ENCODE peak calls at places on chromosomes 6 and 20, in seven cellular contexts. O is DND-41, H is fibroblast of lung, M is mammary epithelial cell, V is hepatocyte, B is neural progenitor cell, S is SK-N-SH. P is an unnamed sample.

GRCh38 chr6:149266659-149267058 is 50.9 kb upstream of the TAB2 start:
- DNase-seq in S (no peak), V (no peak), M (no peak), B (no peak), O (no peak), H (no peak), P (no peak)

GRCh38 chr6:44508646-44509045 is 121.1 kb downstream of the CDC5L start:
- DNase-seq in S (no peak), M (peak), V (no peak), B (no peak), H (peak), O (no peak), P (peak)

GRCh38 chr6:70108230-70108629 is 194.7 kb downstream of the COL9A1 start:
- DNase-seq in B (peak), O (no peak), H (peak), V (peak), M (peak), S (peak), P (peak)

GRCh38 chr20:51424270-51425041 is 118.1 kb downstream of the NFATC2 start:
- DNase-seq in S (no peak), M (no peak), V (no peak), O (no peak), B (no peak), H (no peak), P (no peak)

GRCh38 chr6:6803180-6803978 is 214.9 kb downstream of the LY86 start:
- DNase-seq in V (peak), S (no peak), B (no peak), H (no peak), M (peak), O (no peak), P (no peak)

GRCh38 chr6:47247227-47247797 is 62.4 kb downstream of the TNFRSF21 start:
- DNase-seq in H (no peak), B (no peak), O (peak), V (no peak), M (no peak), S (peak), P (no peak)

GRCh38 chr6:151482290-151482689 is 11.5 kb upstream of the CCDC170 start:
- DNase-seq in M (no peak), B (no peak), O (no peak), V (peak), H (peak), S (no peak), P (peak)

GRCh38 chr6:156262014-156262413 is 515.2 kb upstream of the ARID1B start:
- DNase-seq in O (no peak), S (peak), V (peak), M (no peak), H (no peak), B (no peak), P (no peak)

GRCh38 chr20:45049438-45049837 is 51.5 kb downstream of the KCNS1 start:
- DNase-seq in B (no peak), V (no peak), O (no peak), S (no peak), H (no peak), M (no peak), P (no peak)

GRCh38 chr20:17969276-17969883 is 562 bp downstream of the MGME1 start:
- DNase-seq in V (peak), S (peak), H (no peak), B (peak), O (peak), M (peak), P (no peak)

GRCh38 chr6:88709819-88710246 is 253.6 kb downstream of the RNGTT start:
- DNase-seq in S (no peak), H (no peak), O (no peak), V (peak), M (no peak), B (no peak), P (no peak)

GRCh38 chr20:45406260-45407066 is 1.6 kb upstream of the DBNDD2 start:
- DNase-seq in O (peak), B (peak), V (peak), H (peak), S (peak), M (peak), P (no peak)

GRCh38 chr20:8568068-8568467 is 436.0 kb downstream of the PLCB1 start:
- DNase-seq in O (no peak), V (no peak), S (no peak), B (no peak), M (no peak), H (peak), P (peak)

GRCh38 chr6:31907158-31907813 is 5.4 kb upstream of the ZBTB12 start:
- DNase-seq in M (peak), B (peak), S (no peak), V (no peak), H (peak), O (peak), P (peak)

GRCh38 chr6:142810952-142811514 is 133.9 kb downstream of the HIVEP2 start:
- DNase-seq in B (no peak), H (peak), S (no peak), V (no peak), O (no peak), M (no peak), P (peak)

GRCh38 chr6:3962897-3963296 is 113.7 kb downstream of the FAM50B start:
- DNase-seq in H (no peak), B (no peak), S (no peak), V (no peak), M (no peak), O (no peak), P (peak)

GRCh38 chr6:39100358-39100757 is 14.6 kb downstream of the SAYSD1 start:
- DNase-seq in V (no peak), M (no peak), O (peak), S (no peak), H (no peak), B (no peak), P (no peak)

GRCh38 chr6:22785036-22785435 is 215.7 kb downstream of the HDGFL1 start:
- DNase-seq in B (peak), V (peak), S (peak), O (no peak), H (peak), M (no peak), P (peak)

GRCh38 chr6:135325624-135326424 is 144.7 kb downstream of the MYB start:
- DNase-seq in H (no peak), M (no peak), V (no peak), S (no peak), B (no peak), O (no peak), P (no peak)

GRCh38 chr6:14440215-14440890 is 322.8 kb downstream of the CD83 start:
- DNase-seq in B (no peak), O (no peak), H (peak), S (no peak), M (no peak), V (no peak), P (peak)

GRCh38 chr6:14439419-14439818 is 321.8 kb downstream of the CD83 start:
- DNase-seq in M (no peak), B (no peak), H (no peak), V (no peak), O (no peak), S (no peak), P (no peak)

GRCh38 chr6:14441371-14441781 is 323.8 kb downstream of the CD83 start:
- DNase-seq in M (no peak), O (no peak), V (no peak), S (no peak), B (peak), H (no peak), P (peak)

GRCh38 chr6:14442250-14442649 is 324.7 kb downstream of the CD83 start:
- DNase-seq in V (no peak), M (no peak), B (no peak), O (no peak), S (no peak), H (no peak), P (no peak)

GRCh38 chr6:14440891-14441358 is 323.4 kb downstream of the CD83 start:
- DNase-seq in V (no peak), O (no peak), M (no peak), S (no peak), B (no peak), H (no peak), P (no peak)
- H2AFZ ChIP-seq in V (no peak), O (no peak), M (no peak), S (no peak), B (no peak), H (no peak), P (no peak)

DNA sequence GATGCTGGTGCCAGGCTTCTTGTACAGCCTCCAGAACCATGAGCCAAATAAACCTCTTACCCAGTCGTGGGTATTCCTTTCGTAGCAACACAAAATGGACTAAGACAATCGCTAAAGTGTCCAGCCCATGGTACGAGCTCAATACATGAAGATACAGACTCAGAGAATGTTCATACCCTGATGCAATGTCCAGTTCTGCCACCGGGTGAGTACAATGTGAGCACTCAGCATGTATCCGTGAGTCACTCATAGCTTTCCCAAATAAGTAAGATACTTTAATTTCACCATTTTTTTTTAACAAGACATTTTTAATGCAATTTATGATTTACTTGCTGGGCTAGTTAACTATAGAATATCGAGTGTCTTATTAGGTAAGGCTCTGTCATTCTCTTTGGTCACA is 26.7 kb upstream of the PDE10A start:
- DNase-seq in B (no peak), V (no peak), H (no peak), S (no peak), M (no peak), O (no peak), P (peak)
- TF ChIP-seq CTCF in B (no peak), V (no peak), H (no peak), S (no peak), M (no peak), O (peak), P (peak)

GRCh38 chr6:106789436-106790145 is 160.2 kb downstream of the QRSL1 start:
- DNase-seq in S (no peak), O (no peak), V (no peak), H (peak), B (no peak), M (no peak), P (no peak)
- H2AFZ ChIP-seq in S (no peak), O (no peak), V (no peak), H (no peak), B (no peak), M (no peak), P (no peak)

GRCh38 chr20:801678-802077 is 31.8 kb upstream of the FAM110A start:
- DNase-seq in M (no peak), V (no peak), O (no peak), B (no peak), S (no peak), H (no peak), P (no peak)
- TF ChIP-seq CTCF in M (no peak), V (no peak), O (no peak), B (no peak), S (no peak), H (no peak), P (no peak)

DNA sequence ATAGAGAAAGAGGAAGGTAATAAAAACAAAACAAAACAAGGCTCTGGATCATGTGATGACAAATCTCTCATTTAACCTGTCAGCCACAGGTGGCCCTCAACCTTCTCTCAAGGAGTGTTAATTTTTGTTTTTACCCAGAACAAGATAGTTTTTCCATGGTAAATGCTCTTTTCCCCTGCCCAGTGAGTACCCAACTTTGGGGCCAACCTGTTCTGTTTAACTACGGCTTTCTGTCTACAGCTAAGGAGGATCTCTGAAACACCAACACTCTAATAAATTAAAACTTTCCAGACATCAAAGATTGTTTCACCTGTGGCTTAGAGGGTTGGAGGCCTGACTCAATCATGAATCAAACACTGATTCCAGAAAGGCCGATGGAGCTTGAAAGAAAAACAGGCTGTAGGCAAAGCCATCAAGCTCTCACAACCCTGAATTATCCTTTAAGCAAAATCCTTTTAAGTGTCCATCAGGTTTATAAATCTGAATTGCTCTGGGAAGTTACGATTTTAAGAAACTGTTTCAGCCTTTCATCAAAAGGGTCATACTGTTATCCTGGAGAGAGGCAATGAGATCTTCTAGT is 81.6 kb upstream of the BCLAF1 start:
- DNase-seq in S (no peak), H (peak), B (no peak), O (no peak), M (no peak), V (no peak), P (no peak)
- H2AFZ ChIP-seq in S (no peak), H (no peak), B (no peak), O (no peak), M (no peak), V (no peak), P (no peak)

P was measured in IMR-90.